ENCODE peak calls at places on chromosomes 7 and 10, in four cellular contexts. C is fibroblast of lung, D is osteocyte, Y is bronchial epithelial cell. B is an unnamed sample.

GRCh38 chr10:58637372-58637771 is 124.7 kb downstream of the BICC1 start:
- DNase-seq in D (no peak), Y (no peak), C (peak; percentile 95), B (no peak)

GRCh38 chr7:141975806-141976523 is 2.4 kb upstream of the TAS2R38 start:
- DNase-seq in C (peak; percentile 36), Y (peak; percentile 59), D (peak; percentile 90), B (peak; percentile 85)

GRCh38 chr7:6284461-6285360 is 12.3 kb upstream of the CYTH3 start:
- DNase-seq in Y (no peak), C (peak; percentile 47), D (no peak), B (peak; percentile 45)

GRCh38 chr7:5564894-5565293 is 141.3 kb upstream of the TNRC18 start:
- DNase-seq in Y (no peak), D (no peak), C (no peak), B (no peak)

GRCh38 chr10:95517536-95518454 is 43.4 kb downstream of the SORBS1 start:
- DNase-seq in Y (no peak), D (no peak), C (peak; percentile 97), B (no peak)

GRCh38 chr7:152341039-152341913 is 94.5 kb downstream of the KMT2C start:
- DNase-seq in C (peak; percentile 64), Y (peak; percentile 51), D (no peak), B (peak; percentile 72)

GRCh38 chr10:124106241-124106905 is 13.0 kb upstream of the CHST15 start:
- DNase-seq in Y (peak; percentile 89), C (peak; percentile 85), D (no peak), B (peak; percentile 97)

GRCh38 chr7:116249969-116250553 is 39.7 kb downstream of the TES start:
- DNase-seq in D (no peak), C (peak; percentile 58), Y (peak; percentile 63), B (peak; percentile 52)

GRCh38 chr10:3887885-3888476 is 103.0 kb upstream of the KLF6 start:
- DNase-seq in C (peak; percentile 95), D (no peak), Y (peak; percentile 97), B (peak; percentile 77)

GRCh38 chr7:73865738-73866445 is 4.9 kb downstream of the TMEM270 start:
- DNase-seq in C (peak; percentile 40), D (no peak), Y (peak; percentile 26), B (peak; percentile 68)

GRCh38 chr7:128838109-128838779 is 8.0 kb downstream of the FLNC start:
- DNase-seq in D (peak; percentile 82), C (no peak), Y (no peak), B (no peak)

GRCh38 chr7:82230826-82231581 is 212.6 kb downstream of the CACNA2D1 start:
- DNase-seq in Y (no peak), C (no peak), D (no peak), B (no peak)

GRCh38 chr7:71473366-71473967 is 341.5 kb downstream of the GALNT17 start:
- DNase-seq in D (no peak), C (no peak), Y (no peak), B (no peak)

GRCh38 chr7:48759431-48760080 is 164.8 kb upstream of the CDC14C start:
- DNase-seq in C (no peak), D (no peak), Y (no peak), B (no peak)

GRCh38 chr10:1153805-1154351 is 97.7 kb downstream of the WDR37 start:
- DNase-seq in C (no peak), D (peak; percentile 76), Y (no peak), B (no peak)

GRCh38 chr10:119361037-119361436 is 153.7 kb downstream of the GRK5 start:
- DNase-seq in D (no peak), Y (no peak), C (no peak), B (no peak)

GRCh38 chr10:26311383-26311940 is 94.9 kb downstream of the GAD2 start:
- DNase-seq in C (no peak), Y (no peak), D (no peak), B (no peak)

GRCh38 chr10:57786331-57786730 is 481.4 kb downstream of the IPMK start:
- DNase-seq in Y (no peak), D (no peak), C (no peak), B (no peak)

GRCh38 chr10:69449841-69450240 is 1.4 kb upstream of the TSPAN15 start:
- DNase-seq in Y (peak; percentile 60), C (no peak), D (no peak), B (peak; percentile 67)

GRCh38 chr7:51446785-51447184 is 130.2 kb upstream of the COBL start:
- DNase-seq in D (no peak), C (no peak), Y (no peak), B (no peak)

GRCh38 chr10:122178655-122179054 is 92.4 kb upstream of the BTBD16 start:
- DNase-seq in C (no peak), D (no peak), Y (no peak), B (no peak)

GRCh38 chr7:139993592-139993991 is 69.2 kb downstream of the PARP12 start:
- DNase-seq in D (no peak), C (no peak), Y (no peak), B (no peak)

GRCh38 chr10:69499726-69500689 is 48.7 kb downstream of the TSPAN15 start:
- DNase-seq in Y (no peak), D (peak; percentile 62), C (no peak), B (no peak)

GRCh38 chr7:139596626-139597025 is 73.1 kb downstream of the CLEC2L start:
- DNase-seq in Y (no peak), D (peak; percentile 70), C (no peak), B (no peak)

GRCh38 chr7:142459557-142459963 is 201.7 kb upstream of the PRSS58 start:
- DNase-seq in Y (peak; percentile 63), C (peak; percentile 77), D (peak; percentile 69), B (peak; percentile 82)

GRCh38 chr10:29691564-29692064 is 56.8 kb upstream of the SVIL start:
- DNase-seq in Y (peak; percentile 74), C (peak; percentile 94), D (peak; percentile 23), B (peak; percentile 65)

GRCh38 chr10:98323221-98324164 is 55.5 kb upstream of the LOXL4 start:
- DNase-seq in C (peak; percentile 96), D (no peak), Y (peak; percentile 71), B (peak; percentile 61)

GRCh38 chr10:111158601-111159000 is 81.8 kb downstream of the ADRA2A start:
- DNase-seq in Y (no peak), C (no peak), D (no peak), B (no peak)

GRCh38 chr7:79882916-79883315 is 251.7 kb upstream of the GNAI1 start:
- DNase-seq in D (no peak), Y (no peak), C (no peak), B (no peak)

GRCh38 chr10:87092356-87092860 is 2.2 kb downstream of the GLUD1 start:
- DNase-seq in Y (peak; percentile 34), C (peak; percentile 42), D (no peak), B (peak; percentile 28)

GRCh38 chr10:47038881-47039557 is 127.8 kb downstream of the PTPN20 start:
- DNase-seq in Y (no peak), D (no peak), C (no peak), B (no peak)

GRCh38 chr7:1368682-1369571 is 90.3 kb downstream of the MICALL2 start:
- DNase-seq in Y (no peak), D (no peak), C (no peak), B (peak; percentile 5)
- TF ChIP-seq CTCF in Y (peak; percentile 12), D (peak; percentile 41), C (no peak), B (no peak)

GRCh38 chr10:94496010-94496409 is 49.6 kb upstream of the HELLS start:
- DNase-seq in C (peak; percentile 18), Y (no peak), D (no peak), B (peak; percentile 1)

GRCh38 chr10:94496646-94497045 is 48.9 kb upstream of the HELLS start:
- DNase-seq in Y (no peak), D (no peak), C (no peak), B (no peak)

GRCh38 chr10:94500063-94500462 is 45.5 kb upstream of the HELLS start:
- DNase-seq in C (no peak), D (no peak), Y (no peak), B (peak; percentile 11)
- TF ChIP-seq CTCF in C (peak; percentile 57), D (peak; percentile 57), Y (peak; percentile 2), B (no peak)

GRCh38 chr10:101331960-101332359 is 22.0 kb upstream of the BTRC start:
- DNase-seq in Y (peak; percentile 18), D (no peak), C (peak; percentile 24), B (no peak)
- TF ChIP-seq CTCF in Y (no peak), D (no peak), C (no peak), B (no peak)

DNA sequence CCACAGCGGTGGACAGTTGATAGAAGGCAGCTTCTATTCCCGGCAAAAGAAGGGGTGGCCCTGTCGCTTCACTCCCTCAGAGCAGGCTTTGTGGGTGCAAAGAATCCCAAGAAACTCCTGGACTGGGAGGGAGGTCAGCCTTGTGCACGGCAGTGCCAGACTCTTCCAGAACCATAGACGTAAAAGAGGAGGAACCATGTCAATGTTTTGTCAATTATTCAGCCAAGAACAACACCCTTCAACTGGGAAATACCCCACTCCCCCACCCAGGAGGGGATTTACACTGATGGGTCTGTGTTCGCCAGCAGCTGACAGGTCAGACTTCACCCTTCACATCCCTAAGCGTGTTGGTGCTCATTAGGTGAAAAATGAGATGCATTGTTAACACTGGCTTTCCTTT is 116.8 kb upstream of the BMPER start:
- DNase-seq in C (no peak), Y (no peak), D (no peak), B (no peak)
- TF ChIP-seq CTCF in C (no peak), Y (no peak), D (no peak), B (no peak)

GRCh38 chr7:92461027-92462003 is 14.0 kb downstream of the GATAD1 start:
- DNase-seq in C (peak; percentile 33), Y (peak; percentile 48), D (no peak), B (peak; percentile 49)
- TF ChIP-seq CTCF in C (peak; percentile 88), Y (peak; percentile 76), D (peak; percentile 84), B (peak; percentile 62)

GRCh38 chr10:106722524-106722923 is 442.0 kb downstream of the SORCS1 start:
- DNase-seq in C (no peak), D (no peak), Y (no peak), B (no peak)
- TF ChIP-seq CTCF in C (no peak), D (no peak), Y (no peak), B (no peak)

GRCh38 chr7:76166404-76167255 is 35.1 kb upstream of the SRRM3 start:
- DNase-seq in D (peak; percentile 99), Y (peak; percentile 76), C (peak; percentile 91), B (peak; percentile 95)
- TF ChIP-seq CTCF in D (peak; percentile 27), Y (peak; percentile 33), C (peak; percentile 24), B (no peak)

GRCh38 chr7:127245582-127245981 is 7.2 kb downstream of the GRM8 start:
- DNase-seq in C (no peak), D (no peak), Y (no peak), B (no peak)

GRCh38 chr7:127239814-127240213 is 12.9 kb downstream of the GRM8 start:
- DNase-seq in D (no peak), Y (no peak), C (no peak), B (peak; percentile 6)
- TF ChIP-seq CTCF in D (no peak), Y (peak; percentile 8), C (no peak), B (peak; percentile 6)